ENCODE peak calls at places on chromosome 11, in five cellular contexts. I is mammary epithelial cell, Z is K562, A is GM23248, J is MM.1S. O is an unnamed sample.

GRCh38 chr11:44746894-44747293 is 20.1 kb downstream of the TSPAN18 start:
- DNase-seq in Z (no peak), I (no peak), J (no peak), A (peak; percentile 33), O (no peak)

GRCh38 chr11:129620705-129621104 is 194.9 kb upstream of the TMEM45B start:
- DNase-seq in J (no peak), I (peak; percentile 78), Z (no peak), A (peak; percentile 42), O (no peak)

GRCh38 chr11:57885298-57886035 is 123.9 kb downstream of the CTNND1 start:
- DNase-seq in A (peak; percentile 59), I (peak; percentile 36), J (no peak), Z (no peak), O (no peak)

GRCh38 chr11:65058419-65059054 is at the start of gene NAALADL1:
- DNase-seq in A (no peak), Z (no peak), I (no peak), J (no peak), O (no peak)

GRCh38 chr11:118436639-118437045 is 350 bp downstream of the KMT2A start:
- DNase-seq in I (no peak), Z (no peak), J (peak; percentile 20), A (peak; percentile 69), O (no peak)

GRCh38 chr11:256952-257737 is 20.4 kb downstream of the PSMD13 start:
- DNase-seq in I (no peak), A (no peak), Z (no peak), J (no peak), O (no peak)

GRCh38 chr11:92211576-92212167 is 12.9 kb upstream of the FAT3 start:
- DNase-seq in I (peak; percentile 21), A (peak; percentile 59), J (no peak), Z (no peak), O (no peak)

GRCh38 chr11:109934151-109934550 is 159.0 kb upstream of the ZC3H12C start:
- DNase-seq in A (no peak), I (no peak), J (no peak), Z (no peak), O (no peak)

GRCh38 chr11:14078941-14079522 is 116.5 kb downstream of the SPON1 start:
- DNase-seq in J (no peak), I (no peak), A (no peak), Z (no peak), O (no peak)

GRCh38 chr11:12120031-12121008 is 9.9 kb downstream of the MICAL2 start:
- DNase-seq in Z (peak; percentile 46), A (no peak), J (no peak), I (no peak), O (no peak)

GRCh38 chr11:121418625-121419114 is 33.4 kb upstream of the SORL1 start:
- DNase-seq in I (no peak), A (no peak), J (no peak), Z (no peak), O (no peak)

GRCh38 chr11:122981388-122982264 is at the start of gene BSX:
- DNase-seq in Z (peak; percentile 75), A (peak; percentile 58), I (peak; percentile 53), J (peak; percentile 56), O (no peak)

GRCh38 chr11:65425971-65426838 is 3.6 kb downstream of the NEAT1 start:
- DNase-seq in J (peak; percentile 87), I (peak; percentile 84), Z (no peak), A (peak; percentile 88), O (no peak)

GRCh38 chr11:19938051-19938856 is 222.0 kb downstream of the DBX1 start:
- DNase-seq in I (peak; percentile 46), Z (peak; percentile 70), J (peak; percentile 38), A (peak; percentile 82), O (no peak)

GRCh38 chr11:123543796-123544195 is 110.6 kb downstream of the SCN3B start:
- DNase-seq in I (peak; percentile 37), A (peak; percentile 92), J (no peak), Z (no peak), O (no peak)

GRCh38 chr11:119875841-119876600 is 147.0 kb upstream of the NECTIN1 start:
- DNase-seq in J (no peak), I (no peak), Z (no peak), A (peak; percentile 10), O (no peak)

GRCh38 chr11:12831471-12832202 is 157.4 kb downstream of the TEAD1 start:
- DNase-seq in Z (no peak), A (no peak), I (no peak), J (no peak), O (no peak)

GRCh38 chr11:8099291-8099899 is 18.4 kb downstream of the TUB start:
- DNase-seq in I (peak; percentile 46), A (peak; percentile 76), J (peak; percentile 64), Z (peak; percentile 50), O (peak; percentile 44)

GRCh38 chr11:64110465-64111375 is 55.2 kb downstream of the MACROD1 start:
- DNase-seq in I (no peak), A (no peak), J (no peak), Z (no peak), O (no peak)

GRCh38 chr11:100338144-100338840 is 348.8 kb upstream of the ARHGAP42 start:
- DNase-seq in I (peak; percentile 42), Z (no peak), J (no peak), A (no peak), O (no peak)

GRCh38 chr11:59463176-59463575 is 6.4 kb downstream of the OR4D6 start:
- DNase-seq in J (no peak), A (peak; percentile 69), Z (no peak), I (no peak), O (no peak)

GRCh38 chr11:34427171-34427805 is 11.4 kb upstream of the CAT start:
- DNase-seq in Z (peak; percentile 57), A (peak; percentile 97), J (no peak), I (peak; percentile 92), O (no peak)

GRCh38 chr11:101807521-101807920 is 107.3 kb upstream of the CEP126 start:
- DNase-seq in Z (no peak), A (peak; percentile 7), I (no peak), J (no peak), O (no peak)

GRCh38 chr11:48017105-48017874 is 36.9 kb downstream of the PTPRJ start:
- DNase-seq in A (no peak), I (no peak), Z (no peak), J (no peak), O (no peak)

GRCh38 chr11:93541884-93542752 is 1.1 kb downstream of the SMCO4 start:
- DNase-seq in A (peak; percentile 75), I (peak; percentile 44), J (peak; percentile 31), Z (peak; percentile 76), O (no peak)

GRCh38 chr11:65293909-65294381 is 20.7 kb upstream of the CDC42EP2 start:
- DNase-seq in A (no peak), J (no peak), Z (no peak), I (no peak), O (no peak)

GRCh38 chr11:105211806-105212531 is 72.4 kb upstream of the CARD18 start:
- DNase-seq in I (no peak), J (no peak), A (no peak), Z (no peak), O (no peak)

GRCh38 chr11:1163911-1164735 is 6.4 kb downstream of the MUC5AC start:
- DNase-seq in J (no peak), I (no peak), A (no peak), Z (no peak), O (no peak)

DNA sequence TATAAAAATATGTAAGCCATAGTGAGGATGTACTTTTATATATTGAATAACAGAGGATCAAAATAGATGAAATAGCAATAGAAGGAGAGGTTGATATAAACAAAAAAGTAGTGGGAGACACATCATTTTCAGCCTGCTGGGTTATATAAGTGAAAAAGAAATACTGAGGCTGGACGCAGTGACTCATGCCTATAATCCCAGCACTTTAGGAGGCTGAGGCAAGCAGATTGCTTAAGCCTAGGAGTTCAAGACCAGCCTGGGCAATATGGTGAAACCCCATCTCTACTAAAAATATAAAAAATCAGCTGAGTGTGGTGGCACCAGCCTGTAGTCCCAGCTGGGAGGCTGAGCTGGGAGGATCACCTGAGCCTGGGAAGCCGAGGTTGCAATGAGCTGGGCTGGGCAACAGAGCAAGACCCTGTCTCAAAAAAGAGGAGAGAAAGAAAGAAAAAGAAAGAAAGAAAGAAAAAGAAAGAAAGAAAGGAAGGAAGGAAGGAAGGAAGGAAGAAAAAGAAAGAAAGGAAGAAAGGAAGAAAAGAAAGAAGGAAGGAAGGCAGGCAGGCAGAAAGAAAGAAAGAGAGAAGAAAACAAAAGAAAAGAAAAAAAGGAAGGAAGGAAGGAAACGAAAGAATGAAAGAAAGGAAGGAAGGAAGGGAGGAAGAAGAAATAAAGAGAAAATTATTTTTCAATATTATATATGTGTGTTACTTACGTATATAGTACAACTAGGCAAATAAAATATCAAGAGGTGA is 7.0 kb upstream of the P2RY2 start:
- DNase-seq in Z (no peak), I (no peak), J (no peak), A (no peak), O (no peak)
- H3K4me1 ChIP-seq in Z (no peaks in the 10 kb centered on the region), I (peaks cover 12% of the 10 kb centered on the region), J (peaks cover 4% of the 10 kb centered on the region), A (no peaks in the 10 kb centered on the region), O (peaks cover 4% of the 10 kb centered on the region)

GRCh38 chr11:76703707-76704106 is 33.2 kb upstream of the LRRC32 start:
- DNase-seq in Z (no peak), I (no peak), J (no peak), A (no peak), O (no peak)
- H3K27ac ChIP-seq in Z (peak overlapping the region; percentile 90), I (no peak overlapping the region), J (no peak overlapping the region), A (no peak overlapping the region), O (no peak overlapping the region)

DNA sequence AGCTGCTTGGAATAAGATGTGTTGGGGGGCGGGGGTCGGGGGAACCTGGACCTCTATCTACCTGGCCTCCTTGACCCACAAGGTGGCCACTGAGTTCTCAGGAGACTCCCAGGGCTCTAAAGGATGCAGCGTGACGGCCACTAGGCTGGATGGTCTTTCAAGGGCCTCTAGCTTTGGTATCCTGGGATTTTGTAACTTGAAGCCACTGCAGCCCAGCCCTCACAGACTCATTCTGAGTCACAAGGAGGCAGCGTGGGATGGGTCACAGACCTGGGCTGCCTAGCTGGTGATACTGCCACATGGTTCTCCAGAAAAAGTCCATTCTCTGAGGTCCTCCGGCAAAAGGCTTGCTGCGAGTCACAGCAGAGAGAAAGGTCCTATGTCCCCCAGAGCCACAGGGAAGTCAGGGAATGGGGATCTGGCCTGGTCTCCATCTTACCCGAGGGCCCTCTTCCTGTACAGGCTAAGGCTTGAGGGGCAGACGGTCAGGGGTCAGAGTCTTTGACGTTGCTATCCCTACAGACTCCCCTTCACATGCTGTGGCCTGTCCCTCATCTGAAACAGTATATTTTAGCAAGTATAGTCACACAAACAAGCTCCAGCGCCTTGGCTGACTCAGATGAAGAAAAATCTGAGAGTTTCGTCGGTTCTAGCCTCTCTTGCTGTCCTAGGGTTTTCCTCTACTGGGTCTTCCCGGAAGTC is 52.4 kb downstream of the KCNC1 start:
- DNase-seq in J (no peak), Z (no peak), A (peak; percentile 94), I (peak; percentile 85), O (no peak)
- H3K4me2 ChIP-seq in J (no peak overlapping the region), Z (no peak overlapping the region), A (peak overlapping the region; percentile 16), I (no peak overlapping the region), O (peak overlapping the region; percentile 34)

DNA sequence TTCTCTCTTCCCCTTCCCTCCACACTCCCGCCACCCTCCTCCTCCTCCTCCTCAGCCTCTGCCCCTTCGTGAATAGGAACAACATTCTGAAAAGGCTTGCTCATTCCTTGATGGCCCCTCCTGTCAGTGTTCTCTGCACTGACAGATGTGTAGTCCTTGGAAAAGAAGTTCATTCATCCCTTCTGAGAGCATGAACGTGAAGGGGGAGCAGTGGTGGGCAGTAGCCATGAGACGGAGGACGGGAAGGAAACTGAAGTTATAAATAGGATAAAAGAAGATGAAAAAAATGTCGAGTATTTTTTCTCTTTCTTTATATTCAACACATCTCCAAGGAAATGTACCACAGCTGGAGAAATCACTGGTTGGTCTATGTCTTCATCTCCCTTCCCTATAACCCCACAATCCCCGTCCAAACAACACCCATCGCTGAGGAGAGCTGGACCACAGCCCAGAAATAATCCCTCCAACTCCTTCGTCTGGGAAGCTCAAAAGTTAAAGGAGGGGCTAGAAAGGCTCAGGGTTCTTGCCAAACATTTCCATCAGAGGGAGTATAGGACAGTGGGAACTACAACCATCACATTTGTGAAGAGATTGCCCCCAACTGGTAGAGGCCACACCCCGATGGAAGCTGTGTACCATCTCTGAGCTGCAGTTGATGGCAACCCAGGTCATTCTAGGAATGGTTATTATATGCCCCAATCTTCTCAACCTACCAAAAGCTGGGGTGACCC is 33.5 kb downstream of the ETS1 start:
- DNase-seq in A (peak; percentile 13), J (no peak), Z (no peak), I (no peak), O (no peak)
- H3K4me1 ChIP-seq in A (peaks cover under 1% of the 10 kb centered on the region), J (peaks cover 7% of the 10 kb centered on the region), Z (no peaks in the 10 kb centered on the region), I (peaks cover 14% of the 10 kb centered on the region), O (no peaks in the 10 kb centered on the region)

O was measured in keratinocyte.